ENCODE peak calls at places on chromosomes 12 and 14, in six cellular contexts. L is DND-41, O is GM23248, C is SK-N-SH, Y is mammary epithelial cell, M is colonic mucosa. V is an unnamed sample.

GRCh38 chr12:126782083-126782482 is 1484.9 kb upstream of the TMEM132C start:
- DNase-seq in L (no peak), C (no peak), Y (no peak), M (no peak), O (no peak), V (no peak)

GRCh38 chr12:67698711-67699603 is 50.4 kb downstream of the DYRK2 start:
- DNase-seq in O (peak; percentile 90), C (no peak), L (peak; percentile 66), Y (peak; percentile 96), M (no peak), V (no peak)

GRCh38 chr12:53345486-53346195 is 9.5 kb upstream of the SP7 start:
- DNase-seq in O (peak; percentile 72), C (peak; percentile 50), Y (no peak), L (no peak), M (no peak), V (no peak)

GRCh38 chr12:52582489-52582888 is 8.8 kb upstream of the KRT74 start:
- DNase-seq in C (no peak), O (no peak), M (no peak), Y (no peak), L (no peak), V (no peak)

GRCh38 chr12:2796187-2796663 is 1.5 kb downstream of the FKBP4 start:
- DNase-seq in C (no peak), O (peak; percentile 28), Y (peak; percentile 21), M (peak; percentile 47), L (no peak), V (no peak)

GRCh38 chr12:102388469-102388868 is 91.9 kb downstream of the IGF1 start:
- DNase-seq in L (no peak), Y (no peak), C (no peak), M (no peak), O (peak; percentile 2), V (no peak)

GRCh38 chr12:31471823-31472222 is 119.1 kb downstream of the DENND5B start:
- DNase-seq in Y (peak; percentile 81), O (no peak), M (no peak), C (no peak), L (peak; percentile 67), V (no peak)

GRCh38 chr14:87430810-87431209 is 562.2 kb downstream of the GALC start:
- DNase-seq in O (peak; percentile 16), Y (peak; percentile 87), M (no peak), C (no peak), L (no peak), V (no peak)

GRCh38 chr14:23401331-23401730 is 6.7 kb downstream of the MYH6 start:
- DNase-seq in L (no peak), C (no peak), O (no peak), Y (no peak), M (no peak), V (no peak)

GRCh38 chr14:64706119-64706465 is 1.9 kb downstream of the PLEKHG3 start:
- DNase-seq in L (no peak), O (no peak), M (no peak), C (no peak), Y (no peak), V (no peak)
- H3K9ac ChIP-seq in L (no peak overlapping the region), O (no peak overlapping the region), M (peak overlapping the region; percentile 95), C (no peak overlapping the region), Y (peak overlapping the region; percentile 93), V (no peak overlapping the region)

GRCh38 chr14:104863131-104863862 is 1.8 kb upstream of the CEP170B start:
- DNase-seq in O (no peak), L (no peak), Y (peak; percentile 22), M (no peak), C (no peak), V (no peak)
- H3K4me1 ChIP-seq in O (peaks cover 5% of the 10 kb centered on the region), L (no peaks in the 10 kb centered on the region), Y (peaks cover 29% of the 10 kb centered on the region), M (peaks cover 9% of the 10 kb centered on the region), C (peaks cover 12% of the 10 kb centered on the region), V (peaks cover 6% of the 10 kb centered on the region)

GRCh38 chr14:89445252-89445973 is 28.4 kb upstream of the FOXN3 start:
- DNase-seq in O (peak; percentile 21), L (peak; percentile 25), C (no peak), Y (no peak), M (no peak), V (no peak)
- H3K9ac ChIP-seq in O (no peak overlapping the region), L (no peak overlapping the region), C (no peak overlapping the region), Y (no peak overlapping the region), M (no peak overlapping the region), V (no peak overlapping the region)

GRCh38 chr14:61512508-61512907 is 182.8 kb upstream of the HIF1A start:
- DNase-seq in M (no peak), O (peak; percentile 75), Y (peak; percentile 79), L (no peak), C (no peak), V (no peak)
- H3K4me1 ChIP-seq in M (peaks cover 13% of the 10 kb centered on the region), O (peaks cover 43% of the 10 kb centered on the region), Y (peaks cover 55% of the 10 kb centered on the region), L (no peaks in the 10 kb centered on the region), C (peaks cover 64% of the 10 kb centered on the region), V (no peaks in the 10 kb centered on the region)

GRCh38 chr14:68476212-68476964 is 316.5 kb downstream of the ZFP36L1 start:
- DNase-seq in O (peak; percentile 96), L (no peak), M (no peak), C (no peak), Y (peak; percentile 93), V (no peak)
- H3K9ac ChIP-seq in O (peak overlapping the region; percentile 78), L (no peak overlapping the region), M (no peak overlapping the region), C (peak overlapping the region; percentile 3), Y (peak overlapping the region; percentile 51), V (no peak overlapping the region)

GRCh38 chr12:120228291-120229070 is 27.6 kb upstream of the RPLP0 start:
- DNase-seq in C (peak; percentile 91), L (peak; percentile 87), O (peak; percentile 86), M (peak; percentile 96), Y (peak; percentile 61), V (peak; percentile 83)

GRCh38 chr12:120230326-120230973 is 29.5 kb upstream of the RPLP0 start:
- DNase-seq in O (peak; percentile 94), C (peak; percentile 63), M (peak; percentile 63), Y (peak; percentile 81), L (no peak), V (peak; percentile 80)

GRCh38 chr12:120228041-120228290 is 27.1 kb upstream of the RPLP0 start:
- DNase-seq in O (no peak), M (no peak), Y (no peak), C (no peak), L (no peak), V (no peak)

GRCh38 chr12:120229583-120230325 is 28.8 kb upstream of the RPLP0 start:
- DNase-seq in M (peak; percentile 81), C (peak; percentile 79), L (no peak), Y (peak; percentile 76), O (peak; percentile 60), V (no peak)

DNA sequence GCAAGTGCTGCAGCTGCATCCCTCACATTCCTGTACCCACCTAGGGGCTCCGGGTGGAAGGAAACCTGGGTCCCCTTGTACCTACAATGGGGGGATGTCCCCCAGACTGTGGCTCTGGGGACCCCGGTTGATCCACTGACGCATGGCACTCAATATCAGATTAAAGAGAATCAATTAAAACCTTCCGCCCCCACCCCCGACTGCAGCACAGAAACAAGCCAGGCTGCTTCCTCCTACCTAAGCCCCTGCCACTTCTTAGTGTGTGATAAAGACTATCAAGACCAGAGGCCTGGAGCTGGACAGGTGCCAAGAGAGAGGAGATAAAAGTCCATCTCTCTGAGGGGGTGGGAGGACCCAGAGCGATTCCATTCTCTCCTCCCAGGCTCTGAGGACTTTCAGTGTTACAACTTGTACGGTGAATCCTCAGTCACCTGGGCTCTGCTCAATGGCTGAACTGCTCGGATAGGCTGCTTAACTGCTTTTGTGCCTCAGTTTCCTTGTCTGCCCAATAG is 28.2 kb upstream of the RPLP0 start:
- DNase-seq in O (no peak), M (peak; percentile 63), Y (peak; percentile 31), C (peak; percentile 31), L (no peak), V (no peak)
- H3K4me1 ChIP-seq in O (peaks cover 72% of the 10 kb centered on the region), M (peaks cover 59% of the 10 kb centered on the region), Y (peaks cover 95% of the 10 kb centered on the region), C (peaks cover 57% of the 10 kb centered on the region), L (peaks cover 33% of the 10 kb centered on the region), V (peaks cover 64% of the 10 kb centered on the region)

GRCh38 chr12:12380949-12381593 is 24.2 kb downstream of the BORCS5 start:
- DNase-seq in Y (no peak), L (no peak), M (no peak), O (no peak), C (no peak), V (no peak)

GRCh38 chr12:12387521-12387920 is 30.6 kb downstream of the BORCS5 start:
- DNase-seq in Y (peak; percentile 58), C (no peak), O (peak; percentile 88), L (no peak), M (no peak), V (no peak)

GRCh38 chr12:12379831-12380730 is 23.2 kb downstream of the BORCS5 start:
- DNase-seq in Y (no peak), O (peak; percentile 61), M (no peak), C (no peak), L (no peak), V (no peak)

GRCh38 chr12:12381982-12382381 is 25.1 kb downstream of the BORCS5 start:
- DNase-seq in C (no peak), M (no peak), O (no peak), L (no peak), Y (no peak), V (no peak)

DNA sequence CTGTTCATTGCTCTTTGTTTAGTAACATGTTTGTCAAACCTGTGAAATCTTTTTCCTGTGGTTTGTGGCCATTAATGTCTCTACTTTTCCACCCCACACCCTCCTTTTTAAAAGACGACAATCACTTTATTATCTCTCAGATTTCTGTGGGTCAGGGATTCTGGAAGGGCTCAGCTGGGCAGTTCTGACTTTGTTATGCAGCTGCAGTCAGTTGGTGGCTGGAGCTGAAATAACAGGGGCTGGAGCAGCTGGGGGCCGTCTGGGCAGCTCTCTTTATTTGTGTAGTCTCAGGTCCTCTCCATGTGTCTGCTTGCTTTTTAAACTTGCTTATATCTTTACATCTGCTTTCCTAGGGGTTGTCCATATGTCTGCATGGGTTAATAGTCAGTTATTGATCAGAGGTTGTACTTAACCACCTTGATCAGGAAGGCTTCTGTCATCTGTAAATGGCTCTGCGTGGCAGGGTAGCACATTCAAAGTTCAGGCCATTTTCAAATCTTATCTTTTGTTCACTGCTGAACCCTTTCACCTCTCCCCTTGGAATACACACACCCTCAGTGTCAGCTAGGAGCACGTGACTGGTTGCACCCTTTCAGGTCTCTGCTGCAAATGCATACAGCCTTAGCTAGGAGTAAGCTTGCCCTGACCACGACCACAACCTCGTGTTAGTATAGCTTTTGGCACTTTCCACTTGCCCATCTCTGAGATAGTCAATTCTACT is 27.9 kb downstream of the BORCS5 start:
- DNase-seq in L (peak; percentile 55), M (peak; percentile 64), C (peak; percentile 45), O (no peak), Y (no peak), V (no peak)
- H3K9ac ChIP-seq in L (no peak overlapping the region), M (peak overlapping the region; percentile 36), C (no peak overlapping the region), O (no peak overlapping the region), Y (no peak overlapping the region), V (peak overlapping the region; percentile 9)

GRCh38 chr12:55682087-55682796 is 25.5 kb downstream of the ITGA7 start:
- DNase-seq in O (no peak), L (no peak), Y (no peak), C (no peak), M (no peak), V (no peak)
- H3K4me1 ChIP-seq in O (peaks cover 8% of the 10 kb centered on the region), L (no peaks in the 10 kb centered on the region), Y (peaks cover 10% of the 10 kb centered on the region), C (no peaks in the 10 kb centered on the region), M (peaks cover 4% of the 10 kb centered on the region), V (peaks cover 10% of the 10 kb centered on the region)

GRCh38 chr12:15699886-15700285 is 89.3 kb downstream of the EPS8 start:
- DNase-seq in M (no peak), Y (no peak), O (no peak), L (no peak), C (no peak), V (no peak)
- H3K9ac ChIP-seq in M (no peak overlapping the region), Y (no peak overlapping the region), O (peak overlapping the region; percentile 12), L (no peak overlapping the region), C (peak overlapping the region; percentile 14), V (no peak overlapping the region)

V was measured in neuronal stem cell.